ENCODE peak calls at places on chromosomes 12 and 14, in seven cellular contexts. B, L, I, D, W, Q and E are unnamed samples.

GRCh38 chr12:9134981-9135628 is 19.4 kb upstream of the A2M start:
- DNase-seq in B (no peak), W (no peak), L (peak), I (peak), Q (no peak), D (peak), E (no peak)

GRCh38 chr12:104566244-104566993 is 109.7 kb downstream of the CHST11 start:
- DNase-seq in B (no peak), W (no peak), D (no peak), I (peak), Q (no peak), L (no peak), E (no peak)

GRCh38 chr12:41286426-41286825 is 98.3 kb downstream of the PDZRN4 start:
- DNase-seq in L (no peak), I (no peak), B (no peak), D (no peak), W (no peak), Q (no peak), E (no peak)

GRCh38 chr14:72577521-72577920 is 316.4 kb downstream of the DPF3 start:
- DNase-seq in D (no peak), B (no peak), L (no peak), I (no peak), W (no peak), Q (no peak), E (no peak)

GRCh38 chr12:72829838-72830237 is 557.7 kb downstream of the TRHDE start:
- DNase-seq in Q (no peak), B (no peak), I (no peak), W (no peak), D (no peak), L (no peak), E (no peak)

GRCh38 chr14:66380143-66380542 is 106.0 kb upstream of the CCDC196 start:
- DNase-seq in D (no peak), Q (peak), I (no peak), W (no peak), B (no peak), L (no peak), E (no peak)

GRCh38 chr12:6328945-6329692 is 12.8 kb downstream of the TNFRSF1A start:
- DNase-seq in I (no peak), Q (no peak), W (no peak), D (no peak), B (no peak), L (no peak), E (no peak)

GRCh38 chr14:71658261-71658860 is 273.9 kb upstream of the RGS6 start:
- DNase-seq in B (no peak), W (peak), L (no peak), D (no peak), I (no peak), Q (peak), E (no peak)

GRCh38 chr14:95784137-95784536 is 70.2 kb upstream of the TCL1A start:
- DNase-seq in W (peak), I (peak), B (peak), Q (peak), L (no peak), D (no peak), E (no peak)

GRCh38 chr14:104102282-104102914 is 16.9 kb downstream of the ASPG start:
- DNase-seq in Q (no peak), B (peak), D (no peak), I (no peak), L (no peak), W (no peak), E (no peak)

GRCh38 chr14:76918751-76919421 is 92.7 kb downstream of the LRRC74A start:
- DNase-seq in D (peak), Q (peak), W (peak), I (peak), L (peak), B (peak), E (peak)

GRCh38 chr12:30874455-30875313 is 51.9 kb upstream of the TSPAN11 start:
- DNase-seq in Q (no peak), L (no peak), D (no peak), I (no peak), B (peak), W (no peak), E (no peak)

GRCh38 chr14:26594756-26595545 is 2.9 kb downstream of the NOVA1 start:
- DNase-seq in W (no peak), I (no peak), L (no peak), D (no peak), Q (no peak), B (no peak), E (no peak)

GRCh38 chr14:52227559-52228222 is 39.8 kb upstream of the PTGDR start:
- DNase-seq in D (no peak), W (no peak), B (no peak), I (no peak), L (no peak), Q (no peak), E (no peak)

GRCh38 chr14:71240154-71240553 is 332.9 kb downstream of the PCNX1 start:
- DNase-seq in L (no peak), B (no peak), D (no peak), I (no peak), W (no peak), Q (peak), E (no peak)

GRCh38 chr12:69410571-69410970 is 51.0 kb downstream of the YEATS4 start:
- DNase-seq in B (no peak), D (no peak), Q (no peak), I (no peak), W (no peak), L (no peak), E (no peak)

GRCh38 chr12:3202734-3203446 is 125.7 kb downstream of the TSPAN9 start:
- DNase-seq in D (peak), B (peak), I (peak), W (no peak), Q (peak), L (no peak), E (no peak)

GRCh38 chr14:30915596-30915995 is 41.2 kb downstream of the COCH start:
- DNase-seq in L (no peak), Q (no peak), I (no peak), B (no peak), D (no peak), W (no peak), E (no peak)

GRCh38 chr14:52380294-52380693 is 66.2 kb downstream of the PTGER2 start:
- DNase-seq in Q (peak), W (peak), B (no peak), D (no peak), L (no peak), I (no peak), E (no peak)

GRCh38 chr12:49587174-49587908 is 18.1 kb downstream of the FAM186B start:
- DNase-seq in D (no peak), L (no peak), Q (no peak), I (no peak), W (no peak), B (no peak), E (no peak)

GRCh38 chr12:1471224-1471623 is 123.2 kb downstream of the FBXL14 start:
- DNase-seq in B (no peak), D (no peak), W (no peak), L (no peak), Q (no peak), I (no peak), E (no peak)

GRCh38 chr14:89707086-89707485 is 247.4 kb downstream of the EFCAB11 start:
- DNase-seq in I (peak), D (no peak), W (no peak), Q (no peak), B (no peak), L (no peak), E (no peak)

DNA sequence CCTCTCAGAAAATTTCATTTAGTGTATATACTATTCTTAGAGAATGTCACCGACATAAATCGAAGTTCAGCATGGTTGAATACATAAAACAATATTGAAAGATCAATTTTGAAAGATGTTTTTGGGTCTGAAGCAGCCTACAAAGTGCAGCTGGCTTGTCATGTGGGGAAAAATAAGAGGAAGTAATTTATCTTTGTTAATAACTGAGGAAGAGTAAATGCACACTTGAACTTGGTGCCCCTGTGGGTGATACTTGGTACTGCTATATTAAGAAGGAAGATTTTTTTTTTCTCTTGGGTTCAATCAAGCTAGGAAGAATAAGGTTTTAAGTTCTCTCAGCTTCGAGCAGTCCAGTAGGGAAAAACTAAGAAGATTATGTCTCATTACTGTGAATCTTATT is 661.3 kb downstream of the RPL10L start:
- DNase-seq in D (no peak), L (no peak), Q (no peak), W (no peak), I (no peak), B (no peak), E (no peak)
- TF ChIP-seq CTCF in D (peak), L (no peak), Q (peak), W (no peak), I (peak), B (peak), E (peak)

GRCh38 chr12:20250761-20251160 is 117.6 kb upstream of the PDE3A start:
- DNase-seq in I (no peak), D (no peak), W (no peak), L (no peak), B (no peak), Q (no peak), E (no peak)

DNA sequence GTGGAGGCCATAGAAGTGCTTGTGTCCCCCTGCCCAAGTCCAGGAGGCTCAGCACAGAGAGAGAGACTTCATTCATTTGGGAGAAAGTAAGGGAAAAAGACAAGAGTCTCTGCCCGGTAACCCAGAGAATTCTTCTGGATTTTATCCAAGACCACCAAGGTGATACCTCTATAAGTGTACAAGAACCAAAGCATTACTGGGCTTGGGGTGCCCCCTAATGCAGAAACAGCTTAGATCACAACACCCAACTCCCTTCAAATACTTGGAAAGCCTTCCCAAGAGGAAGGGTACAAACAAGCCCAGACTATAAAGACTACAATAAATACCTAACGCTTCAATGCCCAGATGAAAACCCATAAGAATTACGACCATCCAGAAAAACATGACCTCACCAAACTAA is 119.7 kb upstream of the PDE3A start:
- DNase-seq in Q (no peak), I (no peak), W (no peak), B (no peak), L (no peak), D (no peak), E (no peak)
- TF ChIP-seq CTCF in Q (no peak), I (no peak), W (no peak), B (no peak), L (no peak), D (no peak), E (no peak)

GRCh38 chr14:57869530-57870088 is 3.7 kb upstream of the SLC35F4 start:
- DNase-seq in Q (no peak), W (no peak), B (no peak), L (no peak), D (no peak), I (no peak), E (no peak)

GRCh38 chr14:57875985-57876384 is 10.1 kb upstream of the SLC35F4 start:
- DNase-seq in D (no peak), Q (no peak), I (no peak), B (no peak), L (no peak), W (no peak), E (no peak)

GRCh38 chr14:57870686-57871457 is 5.0 kb upstream of the SLC35F4 start:
- DNase-seq in Q (no peak), I (no peak), B (no peak), L (no peak), D (no peak), W (no peak), E (no peak)

GRCh38 chr14:57875296-57875695 is 9.4 kb upstream of the SLC35F4 start:
- DNase-seq in Q (no peak), I (no peak), B (no peak), W (no peak), D (no peak), L (no peak), E (no peak)

GRCh38 chr14:57871487-57872080 is 5.7 kb upstream of the SLC35F4 start:
- DNase-seq in W (peak), D (no peak), L (no peak), Q (peak), B (peak), I (peak), E (no peak)
- TF ChIP-seq CTCF in W (peak), D (peak), L (no peak), Q (peak), B (peak), I (peak), E (peak)

DNA sequence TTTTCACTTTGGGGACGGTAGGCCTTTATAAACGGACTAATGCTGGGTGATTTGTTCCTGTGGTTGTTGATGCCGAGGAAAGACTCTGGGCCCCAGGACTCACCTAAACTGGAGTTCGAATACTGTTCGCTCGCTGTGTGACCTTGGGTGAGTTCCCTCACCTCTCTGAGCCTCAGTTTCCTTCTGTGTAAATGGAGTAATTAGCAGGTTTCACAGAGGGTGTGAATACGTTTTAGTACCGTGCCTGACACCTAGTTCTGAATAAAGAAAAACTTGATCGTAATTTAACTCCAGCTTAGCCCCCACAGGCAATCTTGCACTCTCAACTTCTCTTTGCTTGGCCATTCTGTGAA is 505 bp downstream of the UBE3B start:
- DNase-seq in W (no peak), D (no peak), L (no peak), B (no peak), Q (no peak), I (no peak), E (no peak)
- TF ChIP-seq CTCF in W (no peak), D (no peak), L (no peak), B (no peak), Q (no peak), I (no peak), E (no peak)

GRCh38 chr12:132392389-132393244 is 63.2 kb upstream of the GALNT9 start:
- DNase-seq in Q (no peak), B (no peak), L (peak), D (peak), I (no peak), W (no peak), E (no peak)
- TF ChIP-seq CTCF in Q (no peak), B (no peak), L (no peak), D (no peak), I (no peak), W (no peak), E (no peak)

DNA sequence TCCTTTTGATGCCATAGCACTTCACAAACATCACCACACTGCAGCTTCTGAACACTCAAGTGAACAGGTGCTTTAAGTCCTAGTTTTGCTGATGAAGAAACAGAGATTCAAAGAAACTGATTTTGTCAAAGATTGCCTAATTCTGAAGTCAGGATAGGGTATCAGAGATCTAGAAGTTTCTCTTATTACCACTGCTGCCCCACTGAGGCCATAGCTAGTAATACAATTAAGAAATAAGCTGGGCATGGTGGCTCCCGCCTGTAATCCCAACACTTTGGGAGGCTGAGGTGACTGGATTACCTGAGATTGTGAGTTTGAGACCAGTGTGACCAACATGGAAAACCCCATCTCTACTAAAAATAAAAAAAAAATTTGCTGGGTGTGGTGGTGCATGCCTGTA is 458.3 kb upstream of the SEL1L start:
- DNase-seq in Q (no peak), I (peak), W (no peak), D (no peak), B (no peak), L (no peak), E (no peak)
- TF ChIP-seq CTCF in Q (peak), I (peak), W (no peak), D (peak), B (peak), L (no peak), E (no peak)

DNA sequence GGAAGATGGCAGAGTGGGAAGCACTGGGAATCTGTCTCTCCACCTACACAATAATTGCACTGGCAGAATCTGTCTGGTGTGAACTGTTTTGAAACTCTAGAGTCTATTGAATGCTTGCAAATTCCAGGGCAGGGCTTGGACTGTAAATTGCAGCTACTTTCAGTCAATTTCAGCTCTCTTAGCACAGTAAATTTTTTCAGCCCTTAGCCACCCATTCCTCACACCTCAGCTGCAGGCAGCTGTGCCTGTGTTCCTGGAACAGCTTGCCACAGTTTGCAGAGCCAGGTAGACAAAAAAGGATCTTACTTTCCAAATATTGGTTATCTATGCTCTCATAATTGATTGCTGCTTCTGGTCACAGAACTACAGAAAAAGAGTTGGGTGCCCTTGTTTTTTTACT is 33.4 kb upstream of the MMP19 start:
- DNase-seq in W (no peak), B (no peak), Q (no peak), D (no peak), L (no peak), I (no peak), E (no peak)
- TF ChIP-seq CTCF in W (no peak), B (no peak), Q (no peak), D (no peak), L (no peak), I (no peak), E (no peak)

GRCh38 chr14:101289230-101289690 is 272.0 kb upstream of the DIO3 start:
- DNase-seq in Q (no peak), D (no peak), W (no peak), L (no peak), I (no peak), B (no peak), E (no peak)

GRCh38 chr14:101290681-101291080 is 270.6 kb upstream of the DIO3 start:
- DNase-seq in I (no peak), Q (no peak), D (no peak), W (no peak), L (no peak), B (no peak), E (no peak)

GRCh38 chr14:101286271-101287018 is 274.9 kb upstream of the DIO3 start:
- DNase-seq in Q (no peak), B (no peak), L (no peak), I (no peak), W (no peak), D (no peak), E (no peak)

GRCh38 chr14:101289911-101290310 is 271.4 kb upstream of the DIO3 start:
- DNase-seq in D (no peak), L (no peak), B (no peak), Q (no peak), W (no peak), I (no peak), E (no peak)

GRCh38 chr14:101288436-101289229 is 272.7 kb upstream of the DIO3 start:
- DNase-seq in W (no peak), D (no peak), B (peak), I (no peak), Q (peak), L (no peak), E (no peak)
- TF ChIP-seq CTCF in W (no peak), D (no peak), B (no peak), I (no peak), Q (no peak), L (no peak), E (no peak)

GRCh38 chr14:64860039-64860438 is 19.7 kb downstream of the SPTB start:
- DNase-seq in L (no peak), Q (no peak), B (no peak), I (no peak), W (no peak), D (no peak), E (no peak)

GRCh38 chr14:64857979-64858740 is 21.5 kb downstream of the SPTB start:
- DNase-seq in B (no peak), Q (no peak), D (no peak), L (no peak), W (no peak), I (no peak), E (no peak)

GRCh38 chr14:64865992-64866391 is 13.7 kb downstream of the SPTB start:
- DNase-seq in L (no peak), B (no peak), I (no peak), W (no peak), D (no peak), Q (no peak), E (no peak)

GRCh38 chr14:64864258-64864657 is 15.4 kb downstream of the SPTB start:
- DNase-seq in L (no peak), B (no peak), D (no peak), I (no peak), Q (no peak), W (no peak), E (no peak)

DNA sequence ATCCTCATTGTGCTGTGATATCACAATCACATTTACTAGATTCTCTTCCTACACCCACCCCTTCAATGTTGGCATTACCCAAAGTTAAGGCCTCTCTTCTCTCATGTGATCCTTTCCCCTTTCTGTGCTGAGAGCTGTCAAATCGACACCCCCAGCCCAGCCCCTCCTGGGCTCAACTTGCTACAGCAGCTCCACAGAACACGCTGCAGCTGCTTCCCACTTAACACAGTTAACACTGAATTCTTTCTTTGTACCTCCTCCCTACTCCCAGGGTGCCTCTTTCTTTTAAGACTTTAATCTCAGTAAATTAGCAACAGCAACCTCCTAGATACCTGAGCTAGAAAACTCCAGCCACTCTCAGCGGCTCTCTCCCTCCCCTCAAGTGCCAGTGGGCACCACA is 17.8 kb downstream of the SPTB start:
- DNase-seq in B (no peak), I (no peak), L (no peak), D (no peak), Q (no peak), W (no peak), E (no peak)
- TF ChIP-seq CTCF in B (no peak), I (no peak), L (no peak), D (no peak), Q (no peak), W (no peak), E (no peak)